ENCODE peak calls at places on chromosome 7, in ten cellular contexts. One of them, this sample, is unnamed.

GRCh38 chr7:116138202-116138801 is 72.0 kb upstream of the TES start:
- DNase-seq in EH: peak
- DNase-seq in lung microvascular endothelial cell: peak
- DNase-seq in AG08396: peak
- DNase-seq in T-cell: no peak
- DNase-seq in fibroblast of the aortic adventitia: peak
- DNase-seq in SK-N-DZ: peak
- DNase-seq in GM13976: peak
- DNase-seq in tibial artery: no peak
- DNase-seq in activated naive CD8-positive, alpha-beta T cell treated with anti-CD3 and anti-CD28 coated beads, Interleukin-2, amount 10 ng/mL, durations not matched to agents 7 days and 5 days: no peak
- DNase-seq in this sample: peak

GRCh38 chr7:132240262-132240661 is 336.0 kb downstream of the PLXNA4 start:
- DNase-seq in EH: no peak
- DNase-seq in lung microvascular endothelial cell: no peak
- DNase-seq in AG08396: no peak
- DNase-seq in T-cell: no peak
- DNase-seq in fibroblast of the aortic adventitia: no peak
- DNase-seq in SK-N-DZ: no peak
- DNase-seq in GM13976: no peak
- DNase-seq in tibial artery: no peak
- DNase-seq in activated naive CD8-positive, alpha-beta T cell treated with anti-CD3 and anti-CD28 coated beads, Interleukin-2, amount 10 ng/mL, durations not matched to agents 7 days and 5 days: no peak
- DNase-seq in this sample: no peak

GRCh38 chr7:8154290-8154689 is 107.7 kb downstream of the ICA1 start:
- DNase-seq in EH: no peak
- DNase-seq in lung microvascular endothelial cell: peak
- DNase-seq in AG08396: no peak
- DNase-seq in T-cell: no peak
- DNase-seq in fibroblast of the aortic adventitia: no peak
- DNase-seq in SK-N-DZ: no peak
- DNase-seq in GM13976: no peak
- DNase-seq in tibial artery: no peak
- DNase-seq in activated naive CD8-positive, alpha-beta T cell treated with anti-CD3 and anti-CD28 coated beads, Interleukin-2, amount 10 ng/mL, durations not matched to agents 7 days and 5 days: no peak
- DNase-seq in this sample: no peak

GRCh38 chr7:140035400-140036223 is 27.1 kb downstream of the PARP12 start:
- DNase-seq in EH: peak
- DNase-seq in lung microvascular endothelial cell: peak
- DNase-seq in AG08396: peak
- DNase-seq in T-cell: no peak
- DNase-seq in fibroblast of the aortic adventitia: peak
- DNase-seq in SK-N-DZ: no peak
- DNase-seq in GM13976: no peak
- DNase-seq in tibial artery: no peak
- DNase-seq in activated naive CD8-positive, alpha-beta T cell treated with anti-CD3 and anti-CD28 coated beads, Interleukin-2, amount 10 ng/mL, durations not matched to agents 7 days and 5 days: no peak
- DNase-seq in this sample: peak

GRCh38 chr7:5117095-5117970 is 71.7 kb downstream of the RBAK start:
- DNase-seq in EH: no peak
- DNase-seq in lung microvascular endothelial cell: no peak
- DNase-seq in AG08396: no peak
- DNase-seq in T-cell: no peak
- DNase-seq in fibroblast of the aortic adventitia: no peak
- DNase-seq in SK-N-DZ: no peak
- DNase-seq in GM13976: no peak
- DNase-seq in tibial artery: no peak
- DNase-seq in activated naive CD8-positive, alpha-beta T cell treated with anti-CD3 and anti-CD28 coated beads, Interleukin-2, amount 10 ng/mL, durations not matched to agents 7 days and 5 days: no peak
- DNase-seq in this sample: no peak

GRCh38 chr7:64997927-64998391 is 7.1 kb upstream of the ZNF117 start:
- DNase-seq in EH: peak
- DNase-seq in lung microvascular endothelial cell: peak
- DNase-seq in AG08396: no peak
- DNase-seq in T-cell: no peak
- DNase-seq in fibroblast of the aortic adventitia: no peak
- DNase-seq in SK-N-DZ: no peak
- DNase-seq in GM13976: no peak
- DNase-seq in tibial artery: no peak
- DNase-seq in activated naive CD8-positive, alpha-beta T cell treated with anti-CD3 and anti-CD28 coated beads, Interleukin-2, amount 10 ng/mL, durations not matched to agents 7 days and 5 days: no peak
- DNase-seq in this sample: peak

GRCh38 chr7:151827620-151828019 is 49.3 kb downstream of the PRKAG2 start:
- DNase-seq in EH: no peak
- DNase-seq in lung microvascular endothelial cell: no peak
- DNase-seq in AG08396: no peak
- DNase-seq in T-cell: no peak
- DNase-seq in fibroblast of the aortic adventitia: no peak
- DNase-seq in SK-N-DZ: no peak
- DNase-seq in GM13976: no peak
- DNase-seq in tibial artery: no peak
- DNase-seq in activated naive CD8-positive, alpha-beta T cell treated with anti-CD3 and anti-CD28 coated beads, Interleukin-2, amount 10 ng/mL, durations not matched to agents 7 days and 5 days: no peak
- DNase-seq in this sample: no peak

GRCh38 chr7:94810496-94810895 is 96.9 kb upstream of the PPP1R9A start:
- DNase-seq in EH: peak
- DNase-seq in lung microvascular endothelial cell: no peak
- DNase-seq in AG08396: no peak
- DNase-seq in T-cell: no peak
- DNase-seq in fibroblast of the aortic adventitia: no peak
- DNase-seq in SK-N-DZ: no peak
- DNase-seq in GM13976: no peak
- DNase-seq in tibial artery: no peak
- DNase-seq in activated naive CD8-positive, alpha-beta T cell treated with anti-CD3 and anti-CD28 coated beads, Interleukin-2, amount 10 ng/mL, durations not matched to agents 7 days and 5 days: no peak
- DNase-seq in this sample: peak

GRCh38 chr7:1536768-1537630 is 6.5 kb downstream of the MAFK start:
- DNase-seq in EH: peak
- DNase-seq in lung microvascular endothelial cell: peak
- DNase-seq in AG08396: peak
- DNase-seq in T-cell: no peak
- DNase-seq in fibroblast of the aortic adventitia: peak
- DNase-seq in SK-N-DZ: no peak
- DNase-seq in GM13976: no peak
- DNase-seq in tibial artery: peak
- DNase-seq in activated naive CD8-positive, alpha-beta T cell treated with anti-CD3 and anti-CD28 coated beads, Interleukin-2, amount 10 ng/mL, durations not matched to agents 7 days and 5 days: no peak
- DNase-seq in this sample: peak

GRCh38 chr7:1531263-1531978 is 919 bp downstream of the MAFK start:
- DNase-seq in EH: peak
- DNase-seq in lung microvascular endothelial cell: peak
- DNase-seq in AG08396: no peak
- DNase-seq in T-cell: peak
- DNase-seq in fibroblast of the aortic adventitia: no peak
- DNase-seq in SK-N-DZ: no peak
- DNase-seq in GM13976: no peak
- DNase-seq in tibial artery: peak
- DNase-seq in activated naive CD8-positive, alpha-beta T cell treated with anti-CD3 and anti-CD28 coated beads, Interleukin-2, amount 10 ng/mL, durations not matched to agents 7 days and 5 days: peak
- DNase-seq in this sample: peak

GRCh38 chr7:24419070-24419469 is 135.1 kb downstream of the NPY start:
- DNase-seq in EH: peak
- DNase-seq in lung microvascular endothelial cell: no peak
- DNase-seq in AG08396: no peak
- DNase-seq in T-cell: no peak
- DNase-seq in fibroblast of the aortic adventitia: no peak
- DNase-seq in SK-N-DZ: peak
- DNase-seq in GM13976: no peak
- DNase-seq in tibial artery: no peak
- DNase-seq in activated naive CD8-positive, alpha-beta T cell treated with anti-CD3 and anti-CD28 coated beads, Interleukin-2, amount 10 ng/mL, durations not matched to agents 7 days and 5 days: no peak
- DNase-seq in this sample: peak

GRCh38 chr7:144776447-144776846 is 59.4 kb downstream of the TPK1 start:
- DNase-seq in EH: no peak
- DNase-seq in lung microvascular endothelial cell: no peak
- DNase-seq in AG08396: no peak
- DNase-seq in T-cell: no peak
- DNase-seq in fibroblast of the aortic adventitia: no peak
- DNase-seq in SK-N-DZ: no peak
- DNase-seq in GM13976: no peak
- DNase-seq in tibial artery: no peak
- DNase-seq in activated naive CD8-positive, alpha-beta T cell treated with anti-CD3 and anti-CD28 coated beads, Interleukin-2, amount 10 ng/mL, durations not matched to agents 7 days and 5 days: no peak
- DNase-seq in this sample: peak

GRCh38 chr7:1970895-1971294 is 261.9 kb downstream of the MAD1L1 start:
- DNase-seq in EH: no peak
- DNase-seq in lung microvascular endothelial cell: no peak
- DNase-seq in AG08396: no peak
- DNase-seq in T-cell: no peak
- DNase-seq in fibroblast of the aortic adventitia: no peak
- DNase-seq in SK-N-DZ: no peak
- DNase-seq in GM13976: no peak
- DNase-seq in tibial artery: peak
- DNase-seq in activated naive CD8-positive, alpha-beta T cell treated with anti-CD3 and anti-CD28 coated beads, Interleukin-2, amount 10 ng/mL, durations not matched to agents 7 days and 5 days: peak
- DNase-seq in this sample: no peak

GRCh38 chr7:26279405-26279804 is 12.3 kb upstream of the SNX10 start:
- DNase-seq in EH: peak
- DNase-seq in lung microvascular endothelial cell: peak
- DNase-seq in AG08396: no peak
- DNase-seq in T-cell: no peak
- DNase-seq in fibroblast of the aortic adventitia: peak
- DNase-seq in SK-N-DZ: no peak
- DNase-seq in GM13976: peak
- DNase-seq in tibial artery: no peak
- DNase-seq in activated naive CD8-positive, alpha-beta T cell treated with anti-CD3 and anti-CD28 coated beads, Interleukin-2, amount 10 ng/mL, durations not matched to agents 7 days and 5 days: no peak
- DNase-seq in this sample: peak

GRCh38 chr7:20393021-20394015 is 62.6 kb downstream of the ITGB8 start:
- DNase-seq in EH: no peak
- DNase-seq in lung microvascular endothelial cell: no peak
- DNase-seq in AG08396: no peak
- DNase-seq in T-cell: no peak
- DNase-seq in fibroblast of the aortic adventitia: no peak
- DNase-seq in SK-N-DZ: no peak
- DNase-seq in GM13976: no peak
- DNase-seq in tibial artery: no peak
- DNase-seq in activated naive CD8-positive, alpha-beta T cell treated with anti-CD3 and anti-CD28 coated beads, Interleukin-2, amount 10 ng/mL, durations not matched to agents 7 days and 5 days: no peak
- DNase-seq in this sample: no peak

GRCh38 chr7:106962751-106963150 is 81.8 kb upstream of the PRKAR2B start:
- DNase-seq in EH: no peak
- DNase-seq in lung microvascular endothelial cell: no peak
- DNase-seq in AG08396: no peak
- DNase-seq in T-cell: no peak
- DNase-seq in fibroblast of the aortic adventitia: no peak
- DNase-seq in SK-N-DZ: no peak
- DNase-seq in GM13976: no peak
- DNase-seq in tibial artery: no peak
- DNase-seq in activated naive CD8-positive, alpha-beta T cell treated with anti-CD3 and anti-CD28 coated beads, Interleukin-2, amount 10 ng/mL, durations not matched to agents 7 days and 5 days: no peak
- DNase-seq in this sample: no peak

GRCh38 chr7:6181136-6181535 is 91.3 kb downstream of the CYTH3 start:
- DNase-seq in EH: no peak
- DNase-seq in lung microvascular endothelial cell: peak
- DNase-seq in AG08396: no peak
- DNase-seq in T-cell: no peak
- DNase-seq in fibroblast of the aortic adventitia: no peak
- DNase-seq in SK-N-DZ: no peak
- DNase-seq in GM13976: peak
- DNase-seq in tibial artery: no peak
- DNase-seq in activated naive CD8-positive, alpha-beta T cell treated with anti-CD3 and anti-CD28 coated beads, Interleukin-2, amount 10 ng/mL, durations not matched to agents 7 days and 5 days: no peak
- DNase-seq in this sample: no peak

GRCh38 chr7:109387530-109387929 is 817.9 kb downstream of the DNAJB9 start:
- DNase-seq in EH: no peak
- DNase-seq in lung microvascular endothelial cell: no peak
- DNase-seq in AG08396: no peak
- DNase-seq in T-cell: no peak
- DNase-seq in fibroblast of the aortic adventitia: no peak
- DNase-seq in SK-N-DZ: no peak
- DNase-seq in GM13976: no peak
- DNase-seq in tibial artery: no peak
- DNase-seq in activated naive CD8-positive, alpha-beta T cell treated with anti-CD3 and anti-CD28 coated beads, Interleukin-2, amount 10 ng/mL, durations not matched to agents 7 days and 5 days: peak
- DNase-seq in this sample: no peak

GRCh38 chr7:37420931-37421330 is 27.7 kb downstream of the ELMO1 start:
- DNase-seq in EH: no peak
- DNase-seq in lung microvascular endothelial cell: no peak
- DNase-seq in AG08396: no peak
- DNase-seq in T-cell: no peak
- DNase-seq in fibroblast of the aortic adventitia: no peak
- DNase-seq in SK-N-DZ: no peak
- DNase-seq in GM13976: no peak
- DNase-seq in tibial artery: no peak
- DNase-seq in activated naive CD8-positive, alpha-beta T cell treated with anti-CD3 and anti-CD28 coated beads, Interleukin-2, amount 10 ng/mL, durations not matched to agents 7 days and 5 days: no peak
- DNase-seq in this sample: no peak

GRCh38 chr7:85405016-85405415 is 218.2 kb upstream of the SEMA3D start:
- DNase-seq in EH: no peak
- DNase-seq in lung microvascular endothelial cell: no peak
- DNase-seq in AG08396: no peak
- DNase-seq in T-cell: no peak
- DNase-seq in fibroblast of the aortic adventitia: no peak
- DNase-seq in SK-N-DZ: no peak
- DNase-seq in GM13976: no peak
- DNase-seq in tibial artery: no peak
- DNase-seq in activated naive CD8-positive, alpha-beta T cell treated with anti-CD3 and anti-CD28 coated beads, Interleukin-2, amount 10 ng/mL, durations not matched to agents 7 days and 5 days: no peak
- DNase-seq in this sample: peak

GRCh38 chr7:36605261-36605660 is 119.0 kb downstream of the AOAH start:
- DNase-seq in EH: no peak
- DNase-seq in lung microvascular endothelial cell: no peak
- DNase-seq in AG08396: no peak
- DNase-seq in T-cell: no peak
- DNase-seq in fibroblast of the aortic adventitia: no peak
- DNase-seq in SK-N-DZ: no peak
- DNase-seq in GM13976: no peak
- DNase-seq in tibial artery: no peak
- DNase-seq in activated naive CD8-positive, alpha-beta T cell treated with anti-CD3 and anti-CD28 coated beads, Interleukin-2, amount 10 ng/mL, durations not matched to agents 7 days and 5 days: no peak
- DNase-seq in this sample: no peak

GRCh38 chr7:863106-863505 is 13.2 kb upstream of the GET4 start:
- DNase-seq in EH: no peak
- DNase-seq in lung microvascular endothelial cell: no peak
- DNase-seq in AG08396: no peak
- DNase-seq in T-cell: no peak
- DNase-seq in fibroblast of the aortic adventitia: no peak
- DNase-seq in SK-N-DZ: no peak
- DNase-seq in GM13976: no peak
- DNase-seq in tibial artery: no peak
- DNase-seq in activated naive CD8-positive, alpha-beta T cell treated with anti-CD3 and anti-CD28 coated beads, Interleukin-2, amount 10 ng/mL, durations not matched to agents 7 days and 5 days: no peak
- DNase-seq in this sample: no peak

GRCh38 chr7:101527844-101528667 is 101.0 kb downstream of the MYL10 start:
- DNase-seq in EH: peak
- DNase-seq in lung microvascular endothelial cell: peak
- DNase-seq in AG08396: peak
- DNase-seq in T-cell: no peak
- DNase-seq in fibroblast of the aortic adventitia: peak
- DNase-seq in SK-N-DZ: no peak
- DNase-seq in GM13976: no peak
- DNase-seq in tibial artery: no peak
- DNase-seq in activated naive CD8-positive, alpha-beta T cell treated with anti-CD3 and anti-CD28 coated beads, Interleukin-2, amount 10 ng/mL, durations not matched to agents 7 days and 5 days: no peak
- DNase-seq in this sample: no peak

GRCh38 chr7:1990001-1990670 is 242.6 kb downstream of the MAD1L1 start:
- DNase-seq in EH: no peak
- DNase-seq in lung microvascular endothelial cell: no peak
- DNase-seq in AG08396: no peak
- DNase-seq in T-cell: no peak
- DNase-seq in fibroblast of the aortic adventitia: peak
- DNase-seq in SK-N-DZ: no peak
- DNase-seq in GM13976: no peak
- DNase-seq in tibial artery: no peak
- DNase-seq in activated naive CD8-positive, alpha-beta T cell treated with anti-CD3 and anti-CD28 coated beads, Interleukin-2, amount 10 ng/mL, durations not matched to agents 7 days and 5 days: no peak
- DNase-seq in this sample: no peak

GRCh38 chr7:130944997-130945396 is 211.0 kb upstream of the KLF14 start:
- DNase-seq in EH: no peak
- DNase-seq in lung microvascular endothelial cell: no peak
- DNase-seq in AG08396: no peak
- DNase-seq in T-cell: no peak
- DNase-seq in fibroblast of the aortic adventitia: no peak
- DNase-seq in SK-N-DZ: no peak
- DNase-seq in GM13976: no peak
- DNase-seq in tibial artery: no peak
- DNase-seq in activated naive CD8-positive, alpha-beta T cell treated with anti-CD3 and anti-CD28 coated beads, Interleukin-2, amount 10 ng/mL, durations not matched to agents 7 days and 5 days: no peak
- DNase-seq in this sample: no peak

GRCh38 chr7:142782922-142783900 is 12.4 kb downstream of the PRSS2 start:
- DNase-seq in EH: peak
- DNase-seq in lung microvascular endothelial cell: peak
- DNase-seq in AG08396: peak
- DNase-seq in T-cell: peak
- DNase-seq in fibroblast of the aortic adventitia: peak
- DNase-seq in SK-N-DZ: peak
- DNase-seq in GM13976: peak
- DNase-seq in tibial artery: peak
- DNase-seq in activated naive CD8-positive, alpha-beta T cell treated with anti-CD3 and anti-CD28 coated beads, Interleukin-2, amount 10 ng/mL, durations not matched to agents 7 days and 5 days: peak
- DNase-seq in this sample: peak